ENCODE peak calls at places on chromosomes 13 and 19, in eight cellular contexts. C, T, I, H, B, M, D and V are unnamed samples.

GRCh38 chr19:610801-611505 is 21.3 kb downstream of the HCN2 start:
- DNase-seq in C (peak), T (no peak), I (peak), H (peak), B (peak), M (peak), D (peak), V (peak)

GRCh38 chr19:31110331-31110730 is 238.9 kb downstream of the TSHZ3 start:
- DNase-seq in C (no peak), T (no peak), I (no peak), H (no peak), B (peak), M (no peak), D (peak), V (no peak)

GRCh38 chr19:13023666-13024065 is 28.4 kb downstream of the NFIX start:
- DNase-seq in C (no peak), T (no peak), I (no peak), H (no peak), B (peak), M (no peak), D (no peak), V (no peak)

GRCh38 chr19:10600149-10600548 is 13.0 kb upstream of the AP1M2 start:
- DNase-seq in C (no peak), T (no peak), I (no peak), H (no peak), B (no peak), M (no peak), D (no peak), V (no peak)

GRCh38 chr13:107864543-107865460 is 350.5 kb downstream of the LIG4 start:
- DNase-seq in C (no peak), T (no peak), I (peak), H (no peak), B (peak), M (no peak), D (peak), V (peak)

GRCh38 chr19:2477732-2478191 is 1.8 kb downstream of the GADD45B start:
- DNase-seq in C (peak), T (no peak), I (peak), H (no peak), B (peak), M (no peak), D (peak), V (peak)

GRCh38 chr19:50486823-50487515 is 10.3 kb upstream of the GARIN5A start:
- DNase-seq in C (peak), T (peak), I (peak), H (no peak), B (peak), M (no peak), D (peak), V (no peak)

GRCh38 chr13:44406617-44407016 is 33.0 kb downstream of the SERP2 start:
- DNase-seq in C (no peak), T (no peak), I (no peak), H (no peak), B (no peak), M (no peak), D (no peak), V (no peak)

GRCh38 chr13:79081942-79082341 is 324.1 kb downstream of the RBM26 start:
- DNase-seq in C (no peak), T (no peak), I (no peak), H (no peak), B (no peak), M (no peak), D (no peak), V (no peak)

GRCh38 chr19:10194500-10195198 is at the start of gene DNMT1:
- DNase-seq in C (peak), T (peak), I (peak), H (peak), B (peak), M (peak), D (peak), V (peak)

GRCh38 chr19:12868540-12869112 is 12.6 kb downstream of the DNASE2 start:
- DNase-seq in C (peak), T (no peak), I (no peak), H (no peak), B (peak), M (no peak), D (peak), V (no peak)

GRCh38 chr13:95301947-95302386 is 716 bp upstream of the ABCC4 start:
- DNase-seq in C (no peak), T (no peak), I (peak), H (no peak), B (no peak), M (no peak), D (no peak), V (no peak)

GRCh38 chr13:99655351-99656091 is 154.2 kb downstream of the TM9SF2 start:
- DNase-seq in C (no peak), T (no peak), I (peak), H (no peak), B (peak), M (no peak), D (peak), V (peak)

GRCh38 chr19:38713227-38713649 is 31.0 kb downstream of the CAPN12 start:
- DNase-seq in C (peak), T (no peak), I (no peak), H (peak), B (peak), M (no peak), D (no peak), V (peak)

GRCh38 chr19:30073152-30074000 is 131.3 kb downstream of the URI1 start:
- DNase-seq in C (no peak), T (no peak), I (no peak), H (no peak), B (no peak), M (no peak), D (no peak), V (no peak)

GRCh38 chr19:57099199-57099661 is 20.6 kb upstream of the USP29 start:
- DNase-seq in C (peak), T (no peak), I (peak), H (peak), B (peak), M (peak), D (peak), V (peak)

GRCh38 chr19:45070861-45071544 is 5.3 kb downstream of the ZNF296 start:
- DNase-seq in C (no peak), T (no peak), I (no peak), H (no peak), B (no peak), M (no peak), D (no peak), V (no peak)

GRCh38 chr13:45683701-45684100 is 18.4 kb upstream of the CBY2 start:
- DNase-seq in C (no peak), T (no peak), I (no peak), H (no peak), B (no peak), M (no peak), D (no peak), V (no peak)

GRCh38 chr13:88118952-88119351 is 447.8 kb downstream of the SLITRK5 start:
- DNase-seq in C (no peak), T (no peak), I (no peak), H (no peak), B (no peak), M (no peak), D (no peak), V (no peak)

GRCh38 chr13:110819203-110820014 is 95.5 kb downstream of the ANKRD10 start:
- DNase-seq in C (peak), T (peak), I (peak), H (peak), B (peak), M (peak), D (peak), V (peak)

GRCh38 chr13:97259787-97260641 is 37.9 kb downstream of the MBNL2 start:
- DNase-seq in C (no peak), T (no peak), I (no peak), H (no peak), B (peak), M (no peak), D (peak), V (no peak)

GRCh38 chr19:36524617-36525016 is 3.5 kb downstream of the ZNF260 start:
- DNase-seq in C (no peak), T (no peak), I (no peak), H (no peak), B (no peak), M (no peak), D (no peak), V (no peak)

GRCh38 chr19:30163663-30164062 is 208.5 kb upstream of the ZNF536 start:
- DNase-seq in C (no peak), T (no peak), I (no peak), H (no peak), B (no peak), M (no peak), D (no peak), V (no peak)

GRCh38 chr13:67416047-67416925 is 186.2 kb upstream of the PCDH9 start:
- DNase-seq in C (peak), T (no peak), I (no peak), H (no peak), B (peak), M (no peak), D (peak), V (no peak)

GRCh38 chr13:25217023-25217909 is 45.2 kb upstream of the AMER2 start:
- DNase-seq in C (no peak), T (no peak), I (no peak), H (no peak), B (peak), M (no peak), D (peak), V (no peak)

GRCh38 chr13:44420376-44421220 is 47.0 kb downstream of the SERP2 start:
- DNase-seq in C (no peak), T (no peak), I (no peak), H (no peak), B (no peak), M (no peak), D (no peak), V (no peak)

GRCh38 chr13:94842901-94843300 is 130.6 kb upstream of the SOX21 start:
- DNase-seq in C (no peak), T (no peak), I (no peak), H (no peak), B (no peak), M (no peak), D (no peak), V (no peak)

GRCh38 chr13:41130356-41130755 is 2.2 kb downstream of the KBTBD6 start:
- DNase-seq in C (no peak), T (no peak), I (no peak), H (no peak), B (peak), M (no peak), D (peak), V (no peak)

GRCh38 chr13:35711909-35712308 is 235.4 kb upstream of the MAB21L1 start:
- DNase-seq in C (no peak), T (no peak), I (no peak), H (no peak), B (no peak), M (no peak), D (no peak), V (no peak)

GRCh38 chr19:29712744-29713516 is 2.1 kb downstream of the C19orf12 start:
- DNase-seq in C (no peak), T (no peak), I (peak), H (no peak), B (no peak), M (no peak), D (no peak), V (no peak)

GRCh38 chr13:43934273-43934672 is 54.6 kb downstream of the LACC1 start:
- DNase-seq in C (no peak), T (no peak), I (no peak), H (no peak), B (peak), M (no peak), D (peak), V (no peak)

GRCh38 chr13:66875264-66875663 is 354.9 kb downstream of the PCDH9 start:
- DNase-seq in C (no peak), T (no peak), I (no peak), H (no peak), B (no peak), M (no peak), D (no peak), V (no peak)

GRCh38 chr19:3372413-3372812 is 6.0 kb downstream of the NFIC start:
- DNase-seq in C (no peak), T (no peak), I (no peak), H (no peak), B (no peak), M (no peak), D (no peak), V (no peak)